ENCODE peak calls at places on chromosome 7, in eight cellular contexts. S, P, K, F, R, T, L and M are unnamed samples.

GRCh38 chr7:112882506-112882905 is 92.3 kb upstream of the TMEM168 start:
- DNase-seq in R (no peak), K (no peak), L (no peak), P (no peak), S (no peak), T (no peak), F (no peak), M (no peak)

GRCh38 chr7:51316666-51317581 is at the start of gene COBL:
- DNase-seq in K (peak), R (no peak), P (no peak), T (no peak), L (peak), F (no peak), S (no peak), M (peak)

GRCh38 chr7:152336754-152337368 is 98.9 kb downstream of the KMT2C start:
- DNase-seq in S (no peak), P (no peak), L (peak), R (peak), T (no peak), F (no peak), K (peak), M (peak)

GRCh38 chr7:130910949-130911944 is 177.2 kb upstream of the KLF14 start:
- DNase-seq in L (peak), R (no peak), K (no peak), F (no peak), T (peak), S (no peak), P (no peak), M (peak)

GRCh38 chr7:33921216-33921938 is 16.0 kb downstream of the BMPER start:
- DNase-seq in K (no peak), P (no peak), S (no peak), T (no peak), F (peak), R (no peak), L (no peak), M (no peak)

GRCh38 chr7:150450491-150450992 is at the start of gene GIMAP8:
- DNase-seq in S (peak), P (no peak), R (peak), T (peak), L (no peak), K (no peak), F (no peak), M (peak)

GRCh38 chr7:132472463-132473120 is 103.7 kb downstream of the PLXNA4 start:
- DNase-seq in K (peak), S (no peak), P (no peak), T (no peak), R (peak), L (no peak), F (peak), M (no peak)

GRCh38 chr7:117704098-117704497 is 169.1 kb downstream of the CTTNBP2 start:
- DNase-seq in P (no peak), L (no peak), R (no peak), S (no peak), T (no peak), K (no peak), F (no peak), M (no peak)

GRCh38 chr7:125467996-125468854 is 538.6 kb upstream of the POT1 start:
- DNase-seq in K (no peak), T (no peak), F (no peak), L (no peak), P (no peak), R (no peak), S (no peak), M (no peak)